ENCODE peak calls at places on chromosomes 11 and 22, in six cellular contexts. N is activated CD8-positive, alpha-beta memory T cell treated with anti-CD3 and anti-CD28 coated beads for 4 hours; Z is mesothelial cell of epicardium; P is NCI-H774; E is NCI-H1436; O is head of caudate nucleus. M is an unnamed sample.

GRCh38 chr11:12448131-12448939 is 71.0 kb downstream of the PARVA start:
- DNase-seq in N (no peak), Z (no peak), P (no peak), E (no peak), O (no peak), M (no peak)

GRCh38 chr11:14973621-14974020 is 1.5 kb upstream of the CALCA start:
- DNase-seq in N (no peak), Z (no peak), P (peak; percentile 52), E (no peak), O (no peak), M (no peak)

GRCh38 chr11:70498171-70498571 is 99.8 kb downstream of the CTTN start:
- DNase-seq in N (no peak), Z (no peak), P (no peak), E (no peak), O (no peak), M (no peak)

GRCh38 chr11:122754553-122755322 is 83.6 kb upstream of the CRTAM start:
- DNase-seq in N (no peak), Z (no peak), P (no peak), E (no peak), O (no peak), M (no peak)

GRCh38 chr11:66981976-66982578 is 7.0 kb downstream of the C11orf86 start:
- DNase-seq in N (no peak), Z (peak; percentile 37), P (peak; percentile 72), E (peak; percentile 82), O (peak; percentile 34), M (no peak)

GRCh38 chr11:8086571-8086970 is 5.6 kb downstream of the TUB start:
- DNase-seq in N (no peak), Z (no peak), P (no peak), E (no peak), O (no peak), M (no peak)

GRCh38 chr11:64219755-64220154 is 6.2 kb downstream of the TRPT1 start:
- DNase-seq in N (no peak), Z (no peak), P (no peak), E (no peak), O (no peak), M (no peak)

GRCh38 chr22:46564084-46564714 is 26.8 kb upstream of the CELSR1 start:
- DNase-seq in N (no peak), Z (no peak), P (no peak), E (no peak), O (no peak), M (no peak)

GRCh38 chr11:64055077-64055476 is 19.3 kb downstream of the FLRT1 start:
- DNase-seq in N (no peak), Z (no peak), P (no peak), E (no peak), O (peak; percentile 56), M (no peak)

GRCh38 chr11:125923012-125923579 is 18.8 kb downstream of the DDX25 start:
- DNase-seq in N (peak; percentile 15), Z (no peak), P (peak; percentile 74), E (peak; percentile 73), O (peak; percentile 57), M (peak; percentile 10)

GRCh38 chr11:18749681-18750319 is 23.8 kb upstream of the IGSF22 start:
- DNase-seq in N (no peak), Z (no peak), P (no peak), E (no peak), O (peak; percentile 72), M (no peak)

GRCh38 chr11:20010106-20010860 is 150.0 kb downstream of the DBX1 start:
- DNase-seq in N (no peak), Z (no peak), P (no peak), E (no peak), O (no peak), M (no peak)

GRCh38 chr22:31630331-31631329 is 31.4 kb downstream of the PISD start:
- DNase-seq in N (peak; percentile 82), Z (peak; percentile 43), P (peak; percentile 32), E (peak; percentile 80), O (peak; percentile 73), M (no peak)